ENCODE peak calls at places on chromosome 4, in five cellular contexts. G is activated naive CD4-positive, alpha-beta T cell treated with anti-CD3 and anti-CD28 coated beads, Interleukin-2, amount 50 U/mL, for 16 hours; N is neural crest cell; X is RPMI8226; Z is AG08395. W is an unnamed sample.

GRCh38 chr4:111136438-111136837 is 513.6 kb upstream of the PITX2 start:
- DNase-seq in N (no peak), X (no peak), G (no peak), Z (no peak), W (no peak)

GRCh38 chr4:185656467-185656890 is 121.2 kb upstream of the PDLIM3 start:
- DNase-seq in Z (peak), X (peak), N (no peak), G (no peak), W (peak)

GRCh38 chr4:8537041-8537461 is 43.1 kb upstream of the GPR78 start:
- DNase-seq in N (no peak), G (no peak), X (peak), Z (peak), W (peak)

GRCh38 chr4:929970-930625 is 2.0 kb downstream of the GAK start:
- DNase-seq in X (peak), G (no peak), N (no peak), Z (no peak), W (no peak)

GRCh38 chr4:127174168-127174567 is 458.6 kb upstream of the INTU start:
- DNase-seq in Z (no peak), G (no peak), X (no peak), N (no peak), W (no peak)

GRCh38 chr4:131344761-131345160 is 1804.3 kb upstream of the PCDH10 start:
- DNase-seq in X (no peak), Z (no peak), G (no peak), N (no peak), W (no peak)

GRCh38 chr4:61243962-61244361 is 43.8 kb downstream of the ADGRL3 start:
- DNase-seq in X (no peak), Z (no peak), N (no peak), G (no peak), W (no peak)

GRCh38 chr4:158796370-158797140 is 27.7 kb downstream of the FNIP2 start:
- DNase-seq in Z (peak), N (no peak), X (no peak), G (no peak), W (peak)

GRCh38 chr4:90730752-90731151 is 603.6 kb downstream of the CCSER1 start:
- DNase-seq in X (no peak), Z (no peak), G (no peak), N (no peak), W (no peak)

W was measured in MG63.